ENCODE peak calls at places on chromosome 5, in nine cellular contexts. F is tibial artery; U is effector memory CD8-positive, alpha-beta T cell; B is activated naive CD4-positive, alpha-beta T cell treated with anti-CD3 and anti-CD28 coated beads for 36 hours; I is NCI-H510A; Z is H7; C is stimulated activated CD4-positive, alpha-beta T cell treated with anti-CD3 and anti-CD28 coated beads, Interleukin-4, amount 100 ng/mL, for 1 hour; Q is GM06990; W is EH. M is an unnamed sample.

GRCh38 chr5:149429839-149430721 is 51.0 kb upstream of the IL17B start:
- DNase-seq in Z (peak), I (no peak), U (no peak), C (no peak), F (peak), Q (no peak), W (peak), B (no peak), M (no peak)

GRCh38 chr5:59673438-59674058 is 220.0 kb downstream of the PDE4D start:
- DNase-seq in C (no peak), B (no peak), I (no peak), U (no peak), W (peak), Q (peak), F (no peak), Z (peak), M (peak)

GRCh38 chr5:107442452-107442851 is 228.3 kb downstream of the EFNA5 start:
- DNase-seq in I (no peak), C (no peak), W (no peak), Q (no peak), Z (no peak), U (no peak), B (no peak), F (no peak), M (no peak)

GRCh38 chr5:157233515-157233914 is 32.4 kb upstream of the CYFIP2 start:
- DNase-seq in U (no peak), Z (no peak), C (no peak), W (no peak), Q (no peak), B (peak), I (no peak), F (no peak), M (no peak)

GRCh38 chr5:150139334-150139733 is 16.3 kb downstream of the PDGFRB start:
- DNase-seq in Q (no peak), B (no peak), U (no peak), Z (no peak), C (no peak), I (no peak), F (no peak), W (peak), M (no peak)

GRCh38 chr5:73792687-73793320 is 166.8 kb downstream of the ARHGEF28 start:
- DNase-seq in I (no peak), Q (no peak), B (peak), F (peak), W (peak), Z (peak), U (peak), C (peak), M (peak)

GRCh38 chr5:157584628-157585027 is 9.1 kb upstream of the ADAM19 start:
- DNase-seq in B (no peak), C (no peak), Q (no peak), W (no peak), F (no peak), U (no peak), Z (no peak), I (no peak), M (no peak)

GRCh38 chr5:20536813-20537212 is 548.8 kb upstream of the CDH18 start:
- DNase-seq in I (no peak), W (no peak), Z (no peak), C (no peak), Q (no peak), B (no peak), U (no peak), F (no peak), M (no peak)

M was measured in NCI-H2107.